ENCODE peak calls at places on chromosomes 5 and 9, in ten cellular contexts. One of them, this sample, is unnamed.
A peak's percentile ranks its signal among the peaks of the same experiment; 100 is the strongest.

GRCh38 chr5:100157066-100157465 is 378.1 kb upstream of the FAM174A start:
- DNase-seq in H4: no peak
- DNase-seq in endothelial cell: no peak
- DNase-seq in neural crest cell: no peak
- DNase-seq in Kasumi-1: no peak
- DNase-seq in activated CD8-positive, alpha-beta T cell treated with anti-CD3 and anti-CD28 coated beads for 36 hours: no peak
- DNase-seq in fibroblast of mammary gland: no peak
- DNase-seq in CD8-positive, alpha-beta T cell: no peak
- DNase-seq in AG08395: no peak
- DNase-seq in stimulated activated CD8-positive, alpha-beta memory T cell treated with anti-CD3 and anti-CD28 coated beads, Interleukin-15, amount 100 ng/mL, for 24 hours: no peak
- DNase-seq in this sample: no peak

GRCh38 chr5:149210968-149211495 is 60.6 kb upstream of the AFAP1L1 start:
- DNase-seq in Kasumi-1: no peak
- DNase-seq in H4: peak; percentile 31
- DNase-seq in CD8-positive, alpha-beta T cell: peak; percentile 39
- DNase-seq in neural crest cell: peak; percentile 9
- DNase-seq in endothelial cell: no peak
- DNase-seq in fibroblast of mammary gland: no peak
- DNase-seq in activated CD8-positive, alpha-beta T cell treated with anti-CD3 and anti-CD28 coated beads for 36 hours: peak; percentile 10
- DNase-seq in AG08395: no peak
- DNase-seq in stimulated activated CD8-positive, alpha-beta memory T cell treated with anti-CD3 and anti-CD28 coated beads, Interleukin-15, amount 100 ng/mL, for 24 hours: no peak
- DNase-seq in this sample: no peak

GRCh38 chr5:59276886-59277514 is 616.5 kb downstream of the PDE4D start:
- DNase-seq in neural crest cell: no peak
- DNase-seq in fibroblast of mammary gland: peak; percentile 11
- DNase-seq in endothelial cell: no peak
- DNase-seq in AG08395: no peak
- DNase-seq in activated CD8-positive, alpha-beta T cell treated with anti-CD3 and anti-CD28 coated beads for 36 hours: no peak
- DNase-seq in CD8-positive, alpha-beta T cell: no peak
- DNase-seq in H4: peak; percentile 64
- DNase-seq in stimulated activated CD8-positive, alpha-beta memory T cell treated with anti-CD3 and anti-CD28 coated beads, Interleukin-15, amount 100 ng/mL, for 24 hours: no peak
- DNase-seq in Kasumi-1: no peak
- DNase-seq in this sample: no peak

GRCh38 chr5:170105643-170106611 is at the start of gene FOXI1:
- DNase-seq in activated CD8-positive, alpha-beta T cell treated with anti-CD3 and anti-CD28 coated beads for 36 hours: no peak
- DNase-seq in stimulated activated CD8-positive, alpha-beta memory T cell treated with anti-CD3 and anti-CD28 coated beads, Interleukin-15, amount 100 ng/mL, for 24 hours: no peak
- DNase-seq in Kasumi-1: peak; percentile 76
- DNase-seq in neural crest cell: no peak
- DNase-seq in H4: no peak
- DNase-seq in CD8-positive, alpha-beta T cell: no peak
- DNase-seq in fibroblast of mammary gland: no peak
- DNase-seq in endothelial cell: no peak
- DNase-seq in AG08395: no peak
- DNase-seq in this sample: peak; percentile 32

GRCh38 chr5:1298723-1299510 is 4.0 kb upstream of the TERT start:
- DNase-seq in H4: no peak
- DNase-seq in AG08395: no peak
- DNase-seq in neural crest cell: no peak
- DNase-seq in endothelial cell: no peak
- DNase-seq in CD8-positive, alpha-beta T cell: no peak
- DNase-seq in Kasumi-1: no peak
- DNase-seq in activated CD8-positive, alpha-beta T cell treated with anti-CD3 and anti-CD28 coated beads for 36 hours: no peak
- DNase-seq in fibroblast of mammary gland: no peak
- DNase-seq in stimulated activated CD8-positive, alpha-beta memory T cell treated with anti-CD3 and anti-CD28 coated beads, Interleukin-15, amount 100 ng/mL, for 24 hours: no peak
- DNase-seq in this sample: no peak

GRCh38 chr5:120765189-120765588 is 301.1 kb downstream of the PRR16 start:
- DNase-seq in activated CD8-positive, alpha-beta T cell treated with anti-CD3 and anti-CD28 coated beads for 36 hours: no peak
- DNase-seq in endothelial cell: no peak
- DNase-seq in neural crest cell: no peak
- DNase-seq in stimulated activated CD8-positive, alpha-beta memory T cell treated with anti-CD3 and anti-CD28 coated beads, Interleukin-15, amount 100 ng/mL, for 24 hours: no peak
- DNase-seq in CD8-positive, alpha-beta T cell: no peak
- DNase-seq in AG08395: no peak
- DNase-seq in H4: peak; percentile 27
- DNase-seq in fibroblast of mammary gland: peak; percentile 90
- DNase-seq in Kasumi-1: no peak
- DNase-seq in this sample: no peak

GRCh38 chr9:92077868-92078267 is 37.3 kb downstream of the SPTLC1 start:
- DNase-seq in Kasumi-1: no peak
- DNase-seq in neural crest cell: no peak
- DNase-seq in fibroblast of mammary gland: no peak
- DNase-seq in endothelial cell: no peak
- DNase-seq in stimulated activated CD8-positive, alpha-beta memory T cell treated with anti-CD3 and anti-CD28 coated beads, Interleukin-15, amount 100 ng/mL, for 24 hours: no peak
- DNase-seq in H4: no peak
- DNase-seq in AG08395: no peak
- DNase-seq in CD8-positive, alpha-beta T cell: no peak
- DNase-seq in activated CD8-positive, alpha-beta T cell treated with anti-CD3 and anti-CD28 coated beads for 36 hours: no peak
- DNase-seq in this sample: no peak

GRCh38 chr9:15697459-15697858 is 144.6 kb downstream of the CCDC171 start:
- DNase-seq in activated CD8-positive, alpha-beta T cell treated with anti-CD3 and anti-CD28 coated beads for 36 hours: peak; percentile 21
- DNase-seq in H4: peak; percentile 85
- DNase-seq in endothelial cell: no peak
- DNase-seq in AG08395: peak; percentile 43
- DNase-seq in neural crest cell: no peak
- DNase-seq in CD8-positive, alpha-beta T cell: no peak
- DNase-seq in stimulated activated CD8-positive, alpha-beta memory T cell treated with anti-CD3 and anti-CD28 coated beads, Interleukin-15, amount 100 ng/mL, for 24 hours: no peak
- DNase-seq in fibroblast of mammary gland: peak; percentile 88
- DNase-seq in Kasumi-1: no peak
- DNase-seq in this sample: peak; percentile 12

GRCh38 chr5:123937230-123937629 is 425.3 kb downstream of the CSNK1G3 start:
- DNase-seq in AG08395: no peak
- DNase-seq in activated CD8-positive, alpha-beta T cell treated with anti-CD3 and anti-CD28 coated beads for 36 hours: peak; percentile 3
- DNase-seq in stimulated activated CD8-positive, alpha-beta memory T cell treated with anti-CD3 and anti-CD28 coated beads, Interleukin-15, amount 100 ng/mL, for 24 hours: no peak
- DNase-seq in endothelial cell: peak; percentile 32
- DNase-seq in H4: peak; percentile 94
- DNase-seq in fibroblast of mammary gland: peak; percentile 75
- DNase-seq in neural crest cell: no peak
- DNase-seq in CD8-positive, alpha-beta T cell: no peak
- DNase-seq in Kasumi-1: peak; percentile 46
- DNase-seq in this sample: peak; percentile 38

GRCh38 chr9:114155263-114155966 is at the start of gene COL27A1:
- DNase-seq in endothelial cell: peak; percentile 97
- DNase-seq in CD8-positive, alpha-beta T cell: peak; percentile 77
- DNase-seq in H4: peak; percentile 66
- DNase-seq in stimulated activated CD8-positive, alpha-beta memory T cell treated with anti-CD3 and anti-CD28 coated beads, Interleukin-15, amount 100 ng/mL, for 24 hours: peak; percentile 67
- DNase-seq in AG08395: peak; percentile 90
- DNase-seq in neural crest cell: peak; percentile 94
- DNase-seq in Kasumi-1: peak; percentile 57
- DNase-seq in fibroblast of mammary gland: peak; percentile 73
- DNase-seq in activated CD8-positive, alpha-beta T cell treated with anti-CD3 and anti-CD28 coated beads for 36 hours: peak; percentile 90
- DNase-seq in this sample: peak; percentile 61

GRCh38 chr9:116174347-116174746 is 20.8 kb downstream of the PAPPA start:
- DNase-seq in Kasumi-1: no peak
- DNase-seq in neural crest cell: no peak
- DNase-seq in endothelial cell: no peak
- DNase-seq in AG08395: no peak
- DNase-seq in activated CD8-positive, alpha-beta T cell treated with anti-CD3 and anti-CD28 coated beads for 36 hours: no peak
- DNase-seq in H4: no peak
- DNase-seq in CD8-positive, alpha-beta T cell: no peak
- DNase-seq in stimulated activated CD8-positive, alpha-beta memory T cell treated with anti-CD3 and anti-CD28 coated beads, Interleukin-15, amount 100 ng/mL, for 24 hours: no peak
- DNase-seq in fibroblast of mammary gland: peak; percentile 75
- DNase-seq in this sample: no peak

GRCh38 chr5:179270581-179271300 is 74.5 kb downstream of the ADAMTS2 start:
- DNase-seq in H4: no peak
- DNase-seq in AG08395: peak; percentile 47
- DNase-seq in activated CD8-positive, alpha-beta T cell treated with anti-CD3 and anti-CD28 coated beads for 36 hours: no peak
- DNase-seq in fibroblast of mammary gland: peak; percentile 65
- DNase-seq in stimulated activated CD8-positive, alpha-beta memory T cell treated with anti-CD3 and anti-CD28 coated beads, Interleukin-15, amount 100 ng/mL, for 24 hours: no peak
- DNase-seq in neural crest cell: no peak
- DNase-seq in Kasumi-1: no peak
- DNase-seq in endothelial cell: no peak
- DNase-seq in CD8-positive, alpha-beta T cell: peak; percentile 0
- DNase-seq in this sample: no peak

GRCh38 chr5:127562252-127562651 is 44.8 kb downstream of the PRRC1 start:
- DNase-seq in neural crest cell: peak; percentile 8
- DNase-seq in endothelial cell: peak; percentile 17
- DNase-seq in Kasumi-1: peak; percentile 53
- DNase-seq in activated CD8-positive, alpha-beta T cell treated with anti-CD3 and anti-CD28 coated beads for 36 hours: no peak
- DNase-seq in stimulated activated CD8-positive, alpha-beta memory T cell treated with anti-CD3 and anti-CD28 coated beads, Interleukin-15, amount 100 ng/mL, for 24 hours: no peak
- DNase-seq in H4: peak; percentile 22
- DNase-seq in CD8-positive, alpha-beta T cell: no peak
- DNase-seq in fibroblast of mammary gland: peak; percentile 41
- DNase-seq in AG08395: no peak
- DNase-seq in this sample: peak; percentile 38

GRCh38 chr9:131645078-131645776 is 94.6 kb downstream of the RAPGEF1 start:
- DNase-seq in AG08395: no peak
- DNase-seq in CD8-positive, alpha-beta T cell: no peak
- DNase-seq in H4: no peak
- DNase-seq in Kasumi-1: no peak
- DNase-seq in fibroblast of mammary gland: no peak
- DNase-seq in endothelial cell: no peak
- DNase-seq in stimulated activated CD8-positive, alpha-beta memory T cell treated with anti-CD3 and anti-CD28 coated beads, Interleukin-15, amount 100 ng/mL, for 24 hours: no peak
- DNase-seq in neural crest cell: no peak
- DNase-seq in activated CD8-positive, alpha-beta T cell treated with anti-CD3 and anti-CD28 coated beads for 36 hours: peak; percentile 34
- DNase-seq in this sample: peak; percentile 49

GRCh38 chr5:149646564-149646963 is 65.3 kb downstream of the ARHGEF37 start:
- DNase-seq in fibroblast of mammary gland: peak; percentile 20
- DNase-seq in AG08395: no peak
- DNase-seq in Kasumi-1: no peak
- DNase-seq in activated CD8-positive, alpha-beta T cell treated with anti-CD3 and anti-CD28 coated beads for 36 hours: peak; percentile 77
- DNase-seq in H4: no peak
- DNase-seq in neural crest cell: no peak
- DNase-seq in CD8-positive, alpha-beta T cell: peak; percentile 68
- DNase-seq in endothelial cell: no peak
- DNase-seq in stimulated activated CD8-positive, alpha-beta memory T cell treated with anti-CD3 and anti-CD28 coated beads, Interleukin-15, amount 100 ng/mL, for 24 hours: no peak
- DNase-seq in this sample: no peak

GRCh38 chr9:91127653-91128052 is 234.1 kb downstream of the AUH start:
- DNase-seq in activated CD8-positive, alpha-beta T cell treated with anti-CD3 and anti-CD28 coated beads for 36 hours: no peak
- DNase-seq in endothelial cell: no peak
- DNase-seq in fibroblast of mammary gland: peak; percentile 68
- DNase-seq in AG08395: no peak
- DNase-seq in Kasumi-1: no peak
- DNase-seq in H4: no peak
- DNase-seq in stimulated activated CD8-positive, alpha-beta memory T cell treated with anti-CD3 and anti-CD28 coated beads, Interleukin-15, amount 100 ng/mL, for 24 hours: no peak
- DNase-seq in neural crest cell: no peak
- DNase-seq in CD8-positive, alpha-beta T cell: no peak
- DNase-seq in this sample: no peak

GRCh38 chr9:17863213-17863883 is 284.5 kb downstream of the SH3GL2 start:
- DNase-seq in Kasumi-1: no peak
- DNase-seq in AG08395: no peak
- DNase-seq in CD8-positive, alpha-beta T cell: no peak
- DNase-seq in neural crest cell: no peak
- DNase-seq in H4: no peak
- DNase-seq in stimulated activated CD8-positive, alpha-beta memory T cell treated with anti-CD3 and anti-CD28 coated beads, Interleukin-15, amount 100 ng/mL, for 24 hours: no peak
- DNase-seq in endothelial cell: no peak
- DNase-seq in fibroblast of mammary gland: no peak
- DNase-seq in activated CD8-positive, alpha-beta T cell treated with anti-CD3 and anti-CD28 coated beads for 36 hours: no peak
- DNase-seq in this sample: no peak

GRCh38 chr5:41763537-41763936 is 106.7 kb downstream of the OXCT1 start:
- DNase-seq in endothelial cell: no peak
- DNase-seq in Kasumi-1: no peak
- DNase-seq in neural crest cell: no peak
- DNase-seq in stimulated activated CD8-positive, alpha-beta memory T cell treated with anti-CD3 and anti-CD28 coated beads, Interleukin-15, amount 100 ng/mL, for 24 hours: no peak
- DNase-seq in AG08395: no peak
- DNase-seq in activated CD8-positive, alpha-beta T cell treated with anti-CD3 and anti-CD28 coated beads for 36 hours: peak; percentile 4
- DNase-seq in fibroblast of mammary gland: no peak
- DNase-seq in CD8-positive, alpha-beta T cell: no peak
- DNase-seq in H4: no peak
- DNase-seq in this sample: no peak

GRCh38 chr9:113525208-113525607 is 61.7 kb downstream of the RGS3 start:
- DNase-seq in H4: no peak
- DNase-seq in AG08395: no peak
- DNase-seq in CD8-positive, alpha-beta T cell: no peak
- DNase-seq in neural crest cell: no peak
- DNase-seq in fibroblast of mammary gland: no peak
- DNase-seq in stimulated activated CD8-positive, alpha-beta memory T cell treated with anti-CD3 and anti-CD28 coated beads, Interleukin-15, amount 100 ng/mL, for 24 hours: no peak
- DNase-seq in Kasumi-1: no peak
- DNase-seq in activated CD8-positive, alpha-beta T cell treated with anti-CD3 and anti-CD28 coated beads for 36 hours: no peak
- DNase-seq in endothelial cell: no peak
- DNase-seq in this sample: no peak

GRCh38 chr9:34227445-34227844 is 48.6 kb downstream of the UBAP1 start:
- DNase-seq in endothelial cell: no peak
- DNase-seq in CD8-positive, alpha-beta T cell: no peak
- DNase-seq in stimulated activated CD8-positive, alpha-beta memory T cell treated with anti-CD3 and anti-CD28 coated beads, Interleukin-15, amount 100 ng/mL, for 24 hours: no peak
- DNase-seq in AG08395: no peak
- DNase-seq in H4: no peak
- DNase-seq in neural crest cell: no peak
- DNase-seq in Kasumi-1: no peak
- DNase-seq in fibroblast of mammary gland: peak; percentile 75
- DNase-seq in activated CD8-positive, alpha-beta T cell treated with anti-CD3 and anti-CD28 coated beads for 36 hours: no peak
- DNase-seq in this sample: no peak

This sample was measured in MV-4-11.